ENCODE peak calls at places on chromosomes 3 and 15, in ten cellular contexts. J is HepG2, X is suprapubic skin, K is tibial nerve, V is ovary, N is stomach, Y is A549, F is sigmoid colon, M is SK-N-SH, I is K562. D is an unnamed sample. For H3K4me1, the result is how much of the 10 kb centered on the place peaks cover.

GRCh38 chr15:89089316-89090230 is 1.3 kb downstream of the ABHD2 start:
- DNase-seq in J (no peak), X (no peak), K (no peak), V (no peak), N (no peak), Y (no peak), F (peak), M (no peak), I (no peak), D (no peak)

GRCh38 chr15:81296673-81297072 is 27.3 kb downstream of the STARD5 start:
- DNase-seq in J (no peak), X (peak), K (no peak), V (no peak), N (peak), Y (no peak), F (peak), M (no peak), I (no peak), D (peak)

GRCh38 chr3:99753268-99753975 is 64.2 kb upstream of the CMSS1 start:
- DNase-seq in J (peak), X (no peak), K (no peak), V (peak), N (no peak), Y (peak), F (no peak), M (peak), I (peak), D (no peak)

GRCh38 chr3:143951351-143951971 is 20.2 kb upstream of the DIPK2A start:
- DNase-seq in J (peak), X (no peak), K (no peak), V (peak), N (no peak), Y (no peak), F (no peak), M (peak), I (peak), D (no peak)

GRCh38 chr3:9388562-9389272 is 8.7 kb upstream of the SETD5 start:
- DNase-seq in J (no peak), X (no peak), K (no peak), V (no peak), N (no peak), Y (no peak), F (no peak), M (no peak), I (no peak), D (no peak)

GRCh38 chr15:93399121-93399520 is 310.1 kb upstream of the RGMA start:
- DNase-seq in J (no peak), X (no peak), K (no peak), V (no peak), N (no peak), Y (no peak), F (no peak), M (no peak), I (no peak), D (no peak)

GRCh38 chr3:38601971-38602550 is 47.4 kb downstream of the SCN5A start:
- DNase-seq in J (no peak), X (no peak), K (no peak), V (no peak), N (no peak), Y (no peak), F (peak), M (peak), I (no peak), D (no peak)

GRCh38 chr3:194579091-194579606 is 54.1 kb downstream of the TMEM44 start:
- DNase-seq in J (no peak), X (no peak), K (no peak), V (no peak), N (peak), Y (no peak), F (no peak), M (peak), I (no peak), D (no peak)

GRCh38 chr3:148214695-148215094 is 483.0 kb upstream of the AGTR1 start:
- DNase-seq in J (no peak), X (no peak), K (no peak), V (no peak), N (no peak), Y (no peak), F (no peak), M (no peak), I (no peak), D (no peak)

GRCh38 chr15:26294062-26294689 is 431.0 kb upstream of the ATP10A start:
- DNase-seq in J (no peak), X (no peak), K (no peak), V (no peak), N (no peak), Y (no peak), F (no peak), M (peak), I (no peak), D (no peak)

GRCh38 chr3:29488922-29489321 is 208.1 kb downstream of the RBMS3 start:
- DNase-seq in J (no peak), X (no peak), K (no peak), V (no peak), N (no peak), Y (no peak), F (no peak), M (no peak), I (no peak), D (no peak)

GRCh38 chr15:87753539-87753938 is 503.0 kb downstream of the NTRK3 start:
- DNase-seq in J (no peak), X (no peak), K (no peak), V (no peak), N (no peak), Y (no peak), F (no peak), M (no peak), I (no peak), D (no peak)

GRCh38 chr3:100525753-100526612 is 33.6 kb downstream of the TMEM45A start:
- DNase-seq in J (no peak), X (peak), K (peak), V (no peak), N (no peak), Y (no peak), F (peak), M (peak), I (no peak), D (no peak)

GRCh38 chr15:75431682-75432081 is 19.8 kb downstream of the SIN3A start:
- DNase-seq in J (no peak), X (no peak), K (no peak), V (no peak), N (no peak), Y (no peak), F (no peak), M (no peak), I (no peak), D (no peak)

GRCh38 chr15:28956491-28956890 is 70.7 kb downstream of the APBA2 start:
- DNase-seq in J (no peak), X (no peak), K (no peak), V (no peak), N (no peak), Y (no peak), F (peak), M (no peak), I (no peak), D (no peak)

GRCh38 chr15:68207176-68207935 is 2.2 kb upstream of the CALML4 start:
- DNase-seq in J (no peak), X (no peak), K (no peak), V (no peak), N (peak), Y (no peak), F (peak), M (no peak), I (no peak), D (no peak)

GRCh38 chr3:100838157-100838556 is 128.9 kb downstream of the TFG start:
- DNase-seq in J (no peak), X (no peak), K (no peak), V (no peak), N (no peak), Y (no peak), F (no peak), M (no peak), I (no peak), D (no peak)

GRCh38 chr15:81955709-81956108 is 90.1 kb downstream of the MEX3B start:
- DNase-seq in J (no peak), X (no peak), K (no peak), V (no peak), N (no peak), Y (no peak), F (no peak), M (no peak), I (no peak), D (no peak)

GRCh38 chr3:127755305-127755681 is 67.0 kb downstream of the MGLL start:
- DNase-seq in J (no peak), X (no peak), K (no peak), V (no peak), N (no peak), Y (no peak), F (no peak), M (no peak), I (no peak), D (no peak)

GRCh38 chr3:31377045-31377642 is 155.6 kb upstream of the STT3B start:
- DNase-seq in J (peak), X (no peak), K (no peak), V (no peak), N (peak), Y (peak), F (no peak), M (no peak), I (no peak), D (no peak)

GRCh38 chr3:133466531-133467386 is 66.9 kb downstream of the BFSP2 start:
- DNase-seq in J (no peak), X (no peak), K (no peak), V (no peak), N (no peak), Y (no peak), F (no peak), M (no peak), I (no peak), D (no peak)

GRCh38 chr3:64111872-64112271 is 88.6 kb upstream of the PSMD6 start:
- DNase-seq in J (no peak), X (no peak), K (no peak), V (no peak), N (no peak), Y (no peak), F (no peak), M (no peak), I (no peak), D (no peak)
- H3K27ac ChIP-seq in J (no peak), X (no peak), K (peak), V (no peak), N (no peak), Y (peak), F (no peak), M (no peak), I (no peak), D (no peak)

GRCh38 chr15:80242132-80242769 is 9.8 kb downstream of the CTXND1 start:
- DNase-seq in J (peak), X (no peak), K (no peak), V (no peak), N (no peak), Y (peak), F (no peak), M (peak), I (peak), D (peak)
- TF ChIP-seq EP300 in J (no peak), X (no peak), K (no peak), V (no peak), N (no peak), Y (no peak), F (no peak), M (no peak), I (no peak), D (no peak)

GRCh38 chr3:66475386-66476020 is 25.3 kb downstream of the LRIG1 start:
- DNase-seq in J (peak), X (no peak), K (no peak), V (no peak), N (no peak), Y (no peak), F (no peak), M (no peak), I (no peak), D (no peak)
- H3K4me1 ChIP-seq in J (half or more), X (under half), K (under half), V (under half), N (half or more), Y (under half), F (half or more), M (under half), I (under half), D (half or more)

DNA sequence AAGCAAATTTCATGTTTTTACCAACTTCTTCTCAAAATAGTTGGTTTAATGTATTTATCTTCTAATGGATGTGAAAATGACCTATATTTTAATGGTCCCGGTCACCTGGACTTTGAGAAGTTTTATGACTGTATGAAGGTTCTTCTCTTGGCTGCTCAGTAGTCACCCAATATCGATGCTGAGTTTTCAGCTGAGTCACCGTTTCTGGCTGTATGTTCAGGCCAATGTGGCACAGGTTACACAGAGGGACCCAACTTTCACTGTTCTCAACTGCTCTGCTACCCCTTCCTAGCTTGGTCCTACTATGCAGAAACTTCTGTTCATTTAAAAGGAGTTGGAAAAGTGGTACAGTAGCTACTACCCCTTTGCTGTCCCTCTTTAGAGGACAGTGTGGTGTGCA is 25.8 kb downstream of the VGLL3 start:
- DNase-seq in J (no peak), X (no peak), K (no peak), V (no peak), N (no peak), Y (no peak), F (no peak), M (no peak), I (no peak), D (no peak)
- H3K27ac ChIP-seq in J (no peak), X (no peak), K (peak), V (no peak), N (no peak), Y (no peak), F (no peak), M (no peak), I (no peak), D (no peak)

DNA sequence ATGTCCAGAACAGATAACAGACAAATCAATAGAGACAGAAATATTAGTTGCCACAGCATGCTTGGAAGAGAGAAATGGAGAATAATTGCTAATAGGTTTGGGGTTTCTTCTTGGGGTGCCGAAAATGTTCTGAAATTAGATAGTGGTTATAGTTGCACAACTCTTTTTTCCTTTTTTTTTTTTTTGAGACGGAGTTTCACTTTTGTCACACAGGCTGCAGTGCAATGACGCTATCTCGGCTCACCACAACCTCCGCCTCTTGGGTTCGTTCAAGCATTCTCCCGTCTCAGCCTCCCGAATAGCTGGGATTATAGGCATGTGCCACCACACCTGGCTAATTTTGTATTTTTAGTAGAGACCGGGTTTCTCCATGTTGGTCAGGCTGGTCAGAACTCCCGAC is 163.3 kb downstream of the PLCH1 start:
- DNase-seq in J (no peak), X (no peak), K (no peak), V (no peak), N (no peak), Y (no peak), F (no peak), M (no peak), I (no peak), D (no peak)
- TF ChIP-seq EP300 in J (no peak), X (no peak), K (no peak), V (no peak), N (no peak), Y (no peak), F (no peak), M (no peak), I (no peak), D (no peak)

GRCh38 chr15:70158309-70158995 is 60.7 kb upstream of the TLE3 start:
- DNase-seq in J (no peak), X (no peak), K (no peak), V (no peak), N (no peak), Y (no peak), F (no peak), M (no peak), I (no peak), D (no peak)

GRCh38 chr15:70154440-70155347 is 57.0 kb upstream of the TLE3 start:
- DNase-seq in J (no peak), X (no peak), K (no peak), V (peak), N (no peak), Y (no peak), F (peak), M (peak), I (no peak), D (no peak)

GRCh38 chr15:70158996-70159355 is 61.3 kb upstream of the TLE3 start:
- DNase-seq in J (no peak), X (no peak), K (no peak), V (no peak), N (no peak), Y (no peak), F (no peak), M (no peak), I (no peak), D (no peak)

GRCh38 chr15:70159397-70160009 is 61.8 kb upstream of the TLE3 start:
- DNase-seq in J (no peak), X (no peak), K (no peak), V (no peak), N (peak), Y (no peak), F (no peak), M (no peak), I (no peak), D (no peak)

GRCh38 chr15:70156781-70157261 is 59.1 kb upstream of the TLE3 start:
- DNase-seq in J (no peak), X (no peak), K (no peak), V (no peak), N (peak), Y (no peak), F (peak), M (no peak), I (no peak), D (no peak)
- H3K4me1 ChIP-seq in J (under half), X (under half), K (under half), V (under half), N (under half), Y (under half), F (half or more), M (half or more), I (under half), D (under half)

GRCh38 chr3:13515786-13516783 is 32.8 kb upstream of the FBLN2 start:
- DNase-seq in J (no peak), X (no peak), K (no peak), V (no peak), N (no peak), Y (no peak), F (no peak), M (no peak), I (no peak), D (no peak)
- H3K27ac ChIP-seq in J (no peak), X (peak), K (peak), V (no peak), N (peak), Y (no peak), F (peak), M (no peak), I (no peak), D (no peak)

GRCh38 chr3:64814360-64814759 is 126.6 kb upstream of the ADAMTS9 start:
- DNase-seq in J (no peak), X (no peak), K (no peak), V (no peak), N (no peak), Y (no peak), F (no peak), M (no peak), I (no peak), D (no peak)

GRCh38 chr3:64815691-64816225 is 128.0 kb upstream of the ADAMTS9 start:
- DNase-seq in J (no peak), X (no peak), K (no peak), V (no peak), N (no peak), Y (no peak), F (no peak), M (peak), I (no peak), D (no peak)

GRCh38 chr3:64818196-64818595 is 130.4 kb upstream of the ADAMTS9 start:
- DNase-seq in J (no peak), X (no peak), K (no peak), V (no peak), N (no peak), Y (no peak), F (no peak), M (no peak), I (no peak), D (no peak)

GRCh38 chr3:64815195-64815627 is 127.4 kb upstream of the ADAMTS9 start:
- DNase-seq in J (no peak), X (no peak), K (no peak), V (no peak), N (no peak), Y (no peak), F (no peak), M (peak), I (no peak), D (no peak)
- TF ChIP-seq EP300 in J (no peak), X (no peak), K (no peak), V (no peak), N (no peak), Y (no peak), F (no peak), M (no peak), I (no peak), D (no peak)

D was measured in transverse colon.